ENCODE peak calls at places on chromosome 14, in six cellular contexts. G, E, O, N, D and Y are unnamed samples.

GRCh38 chr14:65373011-65373670 is 39.4 kb upstream of the FUT8 start:
- DNase-seq in E (no peak), O (no peak), N (no peak), D (no peak), G (no peak), Y (no peak)

GRCh38 chr14:55832974-55833373 is 253.0 kb downstream of the KTN1 start:
- DNase-seq in G (no peak), D (no peak), O (no peak), E (no peak), N (no peak), Y (no peak)

GRCh38 chr14:38389666-38390065 is 133.8 kb upstream of the CLEC14A start:
- DNase-seq in N (no peak), G (no peak), O (no peak), D (no peak), E (peak; percentile 36), Y (no peak)

GRCh38 chr14:79111963-79112362 is 941.8 kb downstream of the NRXN3 start:
- DNase-seq in O (no peak), E (peak; percentile 59), D (no peak), N (no peak), G (no peak), Y (no peak)

GRCh38 chr14:64605926-64606685 is 56.3 kb downstream of the PPP1R36 start:
- DNase-seq in G (no peak), O (no peak), E (peak; percentile 39), D (no peak), N (no peak), Y (no peak)

GRCh38 chr14:63308723-63309317 is 9.9 kb downstream of the GPHB5 start:
- DNase-seq in N (no peak), D (no peak), G (no peak), O (peak; percentile 35), E (peak; percentile 14), Y (no peak)

GRCh38 chr14:74906923-74907620 is 16.0 kb downstream of the RPS6KL1 start:
- DNase-seq in O (no peak), D (no peak), N (no peak), E (peak; percentile 4), G (no peak), Y (no peak)

GRCh38 chr14:94036328-94037167 is 10.4 kb downstream of the OTUB2 start:
- DNase-seq in E (peak; percentile 80), O (peak; percentile 71), N (peak; percentile 71), G (peak; percentile 67), D (peak; percentile 61), Y (peak; percentile 92)

GRCh38 chr14:95993768-95994592 is 45.2 kb upstream of the C14orf132 start:
- DNase-seq in N (no peak), G (no peak), E (peak; percentile 66), D (no peak), O (peak; percentile 52), Y (no peak)

GRCh38 chr14:102481791-102482238 is 27.8 kb downstream of the ANKRD9 start:
- DNase-seq in O (peak; percentile 35), N (no peak), E (peak; percentile 63), G (no peak), D (no peak), Y (no peak)

GRCh38 chr14:57512221-57512620 is 18.6 kb upstream of the CCDC198 start:
- DNase-seq in N (no peak), E (no peak), G (no peak), D (no peak), O (no peak), Y (no peak)

GRCh38 chr14:69848156-69848555 is 31.1 kb upstream of the SMOC1 start:
- DNase-seq in E (no peak), G (no peak), O (no peak), D (no peak), N (no peak), Y (no peak)

GRCh38 chr14:31967669-31967975 is 109.5 kb upstream of the ARHGAP5 start:
- DNase-seq in E (no peak), N (no peak), D (no peak), G (no peak), O (no peak), Y (no peak)

GRCh38 chr14:72558721-72559120 is 335.2 kb downstream of the DPF3 start:
- DNase-seq in D (no peak), E (peak; percentile 81), G (no peak), N (no peak), O (no peak), Y (no peak)

GRCh38 chr14:89061696-89062095 is 237.2 kb downstream of the TTC8 start:
- DNase-seq in E (peak; percentile 54), N (no peak), D (no peak), O (no peak), G (no peak), Y (no peak)

GRCh38 chr14:102805454-102805891 is 28.2 kb downstream of the TRAF3 start:
- DNase-seq in E (peak; percentile 67), G (no peak), N (no peak), O (no peak), D (no peak), Y (no peak)

GRCh38 chr14:66965831-66966230 is 223.4 kb upstream of the GARIN2 start:
- DNase-seq in D (no peak), E (peak; percentile 77), O (no peak), G (no peak), N (no peak), Y (no peak)

GRCh38 chr14:51873221-51873893 is 12.9 kb downstream of the GNG2 start:
- DNase-seq in G (no peak), N (no peak), O (peak; percentile 86), D (no peak), E (peak; percentile 94), Y (no peak)

GRCh38 chr14:58738189-58738836 is 100.6 kb downstream of the DACT1 start:
- DNase-seq in N (no peak), E (peak; percentile 93), G (no peak), O (peak; percentile 50), D (no peak), Y (no peak)

GRCh38 chr14:64561631-64562030 is 11.9 kb downstream of the PPP1R36 start:
- DNase-seq in D (no peak), E (no peak), G (no peak), O (no peak), N (no peak), Y (peak; percentile 29)

GRCh38 chr14:92513966-92514843 is 624 bp downstream of the RIN3 start:
- DNase-seq in O (peak; percentile 24), E (peak; percentile 37), D (no peak), G (no peak), N (peak; percentile 44), Y (no peak)

GRCh38 chr14:93954900-93955891 is 21.2 kb downstream of the ASB2 start:
- DNase-seq in N (peak; percentile 59), O (no peak), E (no peak), D (no peak), G (no peak), Y (no peak)

GRCh38 chr14:33647385-33647786 is 303.5 kb downstream of the EGLN3 start:
- DNase-seq in O (peak; percentile 20), G (no peak), N (no peak), E (peak; percentile 95), D (no peak), Y (no peak)

GRCh38 chr14:24058260-24058950 is 6.6 kb downstream of the CARMIL3 start:
- DNase-seq in E (peak; percentile 76), N (peak; percentile 54), G (peak; percentile 53), D (peak; percentile 64), O (peak; percentile 71), Y (peak; percentile 90)

GRCh38 chr14:90675399-90675798 is 140.8 kb downstream of the TTC7B start:
- DNase-seq in D (no peak), G (peak; percentile 63), O (no peak), N (no peak), E (peak; percentile 86), Y (no peak)

GRCh38 chr14:50524071-50524470 is 8.3 kb downstream of the MAP4K5 start:
- DNase-seq in N (no peak), D (no peak), G (no peak), E (no peak), O (no peak), Y (no peak)

GRCh38 chr14:55893695-55894094 is 224.5 kb upstream of the PELI2 start:
- DNase-seq in O (no peak), D (no peak), N (no peak), G (no peak), E (no peak), Y (no peak)

GRCh38 chr14:101504096-101504948 is 57.0 kb upstream of the DIO3 start:
- DNase-seq in E (no peak), G (no peak), O (no peak), N (peak; percentile 13), D (peak; percentile 4), Y (peak; percentile 62)

GRCh38 chr14:32400480-32400879 is 71.4 kb downstream of the AKAP6 start:
- DNase-seq in E (peak; percentile 89), G (no peak), D (no peak), N (no peak), O (no peak), Y (no peak)